ENCODE peak calls at places on chromosomes 4 and X, in four cellular contexts. One of them, this sample, is unnamed.

GRCh38 chr4:26468977-26469376 is 21.3 kb downstream of the CCKAR start:
- DNase-seq in AG04449: no peak
- DNase-seq in epithelial cell of esophagus: no peak
- DNase-seq in left lung: no peak
- DNase-seq in this sample: no peak

GRCh38 chr4:63541828-63542227 is 867.4 kb downstream of the TECRL start:
- DNase-seq in epithelial cell of esophagus: no peak
- DNase-seq in AG04449: no peak
- DNase-seq in left lung: no peak
- DNase-seq in this sample: no peak

GRCh38 chr4:24754586-24754985 is 40.8 kb upstream of the SOD3 start:
- DNase-seq in left lung: no peak
- DNase-seq in AG04449: no peak
- DNase-seq in epithelial cell of esophagus: peak; percentile 27
- DNase-seq in this sample: no peak

GRCh38 chr4:48635310-48635709 is 144.8 kb downstream of the FRYL start:
- DNase-seq in AG04449: no peak
- DNase-seq in epithelial cell of esophagus: peak; percentile 71
- DNase-seq in left lung: no peak
- DNase-seq in this sample: no peak

GRCh38 chr4:25128671-25129070 is 31.6 kb downstream of the SEPSECS start:
- DNase-seq in left lung: no peak
- DNase-seq in epithelial cell of esophagus: peak; percentile 18
- DNase-seq in AG04449: no peak
- DNase-seq in this sample: no peak

GRCh38 chr4:84647307-84647884 is 64.5 kb downstream of the CDS1 start:
- DNase-seq in left lung: no peak
- DNase-seq in epithelial cell of esophagus: no peak
- DNase-seq in AG04449: no peak
- DNase-seq in this sample: peak; percentile 77

GRCh38 chr4:127505203-127505602 is 127.6 kb upstream of the INTU start:
- DNase-seq in epithelial cell of esophagus: peak; percentile 30
- DNase-seq in left lung: no peak
- DNase-seq in AG04449: peak; percentile 16
- DNase-seq in this sample: no peak

GRCh38 chr4:4334798-4335520 is 44.9 kb downstream of the ZBTB49 start:
- DNase-seq in AG04449: no peak
- DNase-seq in left lung: peak; percentile 84
- DNase-seq in epithelial cell of esophagus: peak; percentile 71
- DNase-seq in this sample: peak; percentile 79

GRCh38 chr4:156959298-156959702 is 12.3 kb downstream of the PDGFC start:
- DNase-seq in epithelial cell of esophagus: no peak
- DNase-seq in AG04449: peak; percentile 77
- DNase-seq in left lung: no peak
- DNase-seq in this sample: no peak

GRCh38 chrX:27823812-27824211 is 16.0 kb downstream of the MAGEB10 start:
- DNase-seq in epithelial cell of esophagus: no peak
- DNase-seq in left lung: no peak
- DNase-seq in AG04449: no peak
- DNase-seq in this sample: no peak

GRCh38 chr4:16483540-16483939 is 257.3 kb upstream of the TAPT1 start:
- DNase-seq in epithelial cell of esophagus: no peak
- DNase-seq in AG04449: no peak
- DNase-seq in left lung: no peak
- DNase-seq in this sample: no peak

GRCh38 chrX:16957751-16958150 is 11.3 kb downstream of the REPS2 start:
- DNase-seq in AG04449: no peak
- DNase-seq in epithelial cell of esophagus: no peak
- DNase-seq in left lung: no peak
- DNase-seq in this sample: no peak

GRCh38 chrX:19747672-19748610 is 139.5 kb downstream of the SH3KBP1 start:
- DNase-seq in AG04449: no peak
- DNase-seq in epithelial cell of esophagus: no peak
- DNase-seq in left lung: peak; percentile 58
- DNase-seq in this sample: no peak

GRCh38 chr4:25795566-25796454 is 67.0 kb downstream of the SEL1L3 start:
- DNase-seq in AG04449: peak; percentile 53
- DNase-seq in left lung: no peak
- DNase-seq in epithelial cell of esophagus: peak; percentile 73
- DNase-seq in this sample: peak; percentile 78

GRCh38 chrX:133859860-133860259 is 125.5 kb downstream of the GPC3 start:
- DNase-seq in epithelial cell of esophagus: peak; percentile 18
- DNase-seq in AG04449: no peak
- DNase-seq in left lung: no peak
- DNase-seq in this sample: no peak

GRCh38 chr4:808860-809570 is 16.9 kb downstream of the CPLX1 start:
- DNase-seq in left lung: no peak
- DNase-seq in epithelial cell of esophagus: no peak
- DNase-seq in AG04449: no peak
- DNase-seq in this sample: no peak

GRCh38 chr4:84363256-84363655 is 135.8 kb downstream of the NKX6-1 start:
- DNase-seq in AG04449: no peak
- DNase-seq in epithelial cell of esophagus: no peak
- DNase-seq in left lung: no peak
- DNase-seq in this sample: no peak

GRCh38 chr4:176569301-176569700 is 223.4 kb downstream of the VEGFC start:
- DNase-seq in epithelial cell of esophagus: peak; percentile 9
- DNase-seq in left lung: no peak
- DNase-seq in AG04449: no peak
- DNase-seq in this sample: no peak

GRCh38 chrX:31715675-31716074 is 643.8 kb upstream of the FTHL17 start:
- DNase-seq in epithelial cell of esophagus: no peak
- DNase-seq in AG04449: no peak
- DNase-seq in left lung: no peak
- DNase-seq in this sample: no peak

GRCh38 chr4:75142850-75143249 is 209.9 kb downstream of the PARM1 start:
- DNase-seq in left lung: no peak
- DNase-seq in AG04449: no peak
- DNase-seq in epithelial cell of esophagus: no peak
- DNase-seq in this sample: no peak

GRCh38 chr4:173536808-173537429 is 6.9 kb upstream of the HAND2 start:
- DNase-seq in left lung: no peak
- DNase-seq in AG04449: no peak
- DNase-seq in epithelial cell of esophagus: no peak
- DNase-seq in this sample: peak; percentile 95

This sample was measured in GM23338.